ENCODE peak calls at places on chromosomes 2 and 18, in five cellular contexts. G, C, T, X and H are unnamed samples.
A peak's percentile ranks its signal among the peaks of the same experiment; 100 is the strongest.

GRCh38 chr18:55494441-55494840 is 93.6 kb downstream of the TCF4 start:
- DNase-seq in G (no peak), C (no peak), T (no peak), X (no peak), H (no peak)

GRCh38 chr2:38666578-38666926 is 638 bp downstream of the GALM start:
- DNase-seq in G (no peak), C (no peak), T (peak; percentile 21), X (no peak), H (no peak)

GRCh38 chr18:37322497-37323035 is 243.0 kb downstream of the CELF4 start:
- DNase-seq in G (no peak), C (peak; percentile 65), T (peak; percentile 54), X (peak; percentile 48), H (no peak)

GRCh38 chr2:20353597-20353996 is 3.0 kb upstream of the PUM2 start:
- DNase-seq in G (no peak), C (no peak), T (no peak), X (no peak), H (no peak)

GRCh38 chr18:79548621-79548985 is 131.0 kb upstream of the CTDP1 start:
- DNase-seq in G (peak; percentile 53), C (no peak), T (no peak), X (no peak), H (peak; percentile 10)

GRCh38 chr2:44742054-44742453 is 199.4 kb upstream of the SIX3 start:
- DNase-seq in G (no peak), C (no peak), T (no peak), X (no peak), H (no peak)

GRCh38 chr2:28004086-28004485 is 113.6 kb downstream of the BABAM2 start:
- DNase-seq in G (no peak), C (no peak), T (peak; percentile 87), X (no peak), H (no peak)

GRCh38 chr2:133955174-133955573 is 298.7 kb upstream of the MGAT5 start:
- DNase-seq in G (no peak), C (no peak), T (no peak), X (no peak), H (no peak)

GRCh38 chr18:75433098-75433497 is 5.6 kb upstream of the SMIM21 start:
- DNase-seq in G (no peak), C (no peak), T (no peak), X (no peak), H (no peak)

GRCh38 chr2:237549216-237550056 is 16.9 kb upstream of the PRLH start:
- DNase-seq in G (no peak), C (no peak), T (no peak), X (no peak), H (no peak)

GRCh38 chr2:69582582-69583176 is 60.9 kb downstream of the AAK1 start:
- DNase-seq in G (no peak), C (no peak), T (peak; percentile 55), X (no peak), H (no peak)

GRCh38 chr2:181911830-181912229 is 20.3 kb downstream of the ITPRID2 start:
- DNase-seq in G (no peak), C (no peak), T (no peak), X (no peak), H (no peak)

GRCh38 chr18:45167109-45167551 is 448.1 kb upstream of the SLC14A2 start:
- DNase-seq in G (no peak), C (no peak), T (no peak), X (no peak), H (no peak)

GRCh38 chr2:200747668-200748618 is 63.8 kb upstream of the BZW1 start:
- DNase-seq in G (no peak), C (no peak), T (peak; percentile 82), X (peak; percentile 69), H (no peak)

GRCh38 chr18:5286525-5286924 is 9.0 kb downstream of the ZBTB14 start:
- DNase-seq in G (no peak), C (no peak), T (no peak), X (no peak), H (no peak)

GRCh38 chr18:5106730-5107129 is 90.3 kb downstream of the AKAIN1 start:
- DNase-seq in G (no peak), C (no peak), T (no peak), X (no peak), H (no peak)

GRCh38 chr2:74762789-74763188 is 71.1 kb upstream of the HK2 start:
- DNase-seq in G (no peak), C (no peak), T (peak; percentile 21), X (no peak), H (no peak)

GRCh38 chr18:79507546-79508480 is 112.1 kb downstream of the NFATC1 start:
- DNase-seq in G (peak; percentile 84), C (no peak), T (peak; percentile 80), X (peak; percentile 70), H (peak; percentile 79)

GRCh38 chr2:205612661-205613060 is 69.6 kb upstream of the NRP2 start:
- DNase-seq in G (no peak), C (peak; percentile 14), T (peak; percentile 11), X (no peak), H (no peak)

GRCh38 chr2:205614965-205615364 is 67.3 kb upstream of the NRP2 start:
- DNase-seq in G (no peak), C (no peak), T (no peak), X (no peak), H (no peak)

GRCh38 chr2:205613970-205614559 is 68.2 kb upstream of the NRP2 start:
- DNase-seq in G (no peak), C (no peak), T (no peak), X (no peak), H (no peak)

GRCh38 chr2:205619600-205619999 is 62.7 kb upstream of the NRP2 start:
- DNase-seq in G (no peak), C (no peak), T (no peak), X (no peak), H (no peak)

DNA sequence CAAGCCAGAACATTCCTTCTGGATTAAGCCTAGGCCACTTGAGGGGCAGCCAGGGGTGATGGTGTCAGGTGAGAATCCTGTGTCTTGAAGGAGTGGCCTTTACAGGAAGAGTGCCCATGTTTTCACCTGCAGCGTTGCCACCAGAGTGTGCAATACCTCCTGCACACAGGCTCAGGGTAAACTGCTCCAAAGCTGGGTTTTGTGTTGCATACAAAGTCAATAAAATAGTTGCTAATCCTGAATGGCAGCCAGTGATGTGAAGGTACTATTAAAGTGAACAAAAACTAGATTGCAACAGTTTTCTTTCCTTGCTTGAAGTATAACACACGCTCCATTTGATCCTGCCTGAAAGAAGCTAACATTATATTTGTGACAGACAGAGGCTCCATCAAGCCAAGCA is 64.4 kb upstream of the NRP2 start:
- DNase-seq in G (no peak), C (no peak), T (no peak), X (no peak), H (no peak)
- TF ChIP-seq CTCF in G (no peak), C (no peak), T (no peak), X (no peak), H (no peak)

DNA sequence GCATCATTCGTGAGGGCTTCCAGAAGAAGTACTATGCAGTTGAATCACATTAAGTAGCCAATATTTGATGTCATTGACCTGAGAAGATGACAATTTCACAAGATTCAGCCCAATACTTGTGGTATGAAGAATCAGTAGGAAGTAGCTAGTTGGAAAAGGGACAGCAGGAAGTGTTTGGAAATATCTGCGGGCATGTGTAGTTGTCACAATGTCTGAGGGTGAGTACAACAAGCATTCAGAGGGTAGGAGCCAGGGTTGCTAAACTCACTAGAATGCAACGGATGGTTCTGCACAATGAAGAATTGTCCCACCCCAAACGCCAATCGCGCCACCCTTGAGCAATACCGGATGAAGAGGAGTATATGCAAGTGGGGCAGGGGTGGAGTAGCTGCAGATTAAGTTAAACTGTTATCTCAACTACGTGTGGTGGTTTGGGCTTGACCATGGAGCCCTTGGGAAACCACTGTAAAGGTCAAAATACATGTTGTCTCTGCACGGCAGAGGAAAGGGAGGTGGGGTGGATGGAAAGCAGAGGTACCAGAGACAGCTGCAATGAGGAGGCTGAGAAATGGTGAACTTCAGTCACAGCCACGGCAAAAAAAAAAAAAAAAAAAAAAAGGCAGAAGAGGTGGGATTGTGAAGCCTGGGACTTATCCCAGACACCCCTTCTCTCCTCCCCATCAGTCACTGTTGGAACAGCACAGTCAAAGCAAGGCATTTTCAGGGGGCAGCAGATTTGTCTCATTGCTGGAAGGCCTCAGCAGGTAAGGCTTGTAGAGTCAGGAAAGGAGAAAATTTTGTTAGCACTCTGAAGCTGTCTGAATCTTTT is 5.1 kb downstream of the CCL20 start:
- DNase-seq in G (peak; percentile 80), C (no peak), T (peak; percentile 99), X (peak; percentile 54), H (no peak)
- TF ChIP-seq CTCF in G (no peak), C (no peak), T (no peak), X (no peak), H (no peak)

GRCh38 chr18:12422936-12423335 is 15.2 kb downstream of the PRELID3A start:
- DNase-seq in G (peak; percentile 45), C (no peak), T (no peak), X (no peak), H (no peak)
- TF ChIP-seq CTCF in G (no peak), C (peak; percentile 30), T (no peak), X (no peak), H (no peak)

DNA sequence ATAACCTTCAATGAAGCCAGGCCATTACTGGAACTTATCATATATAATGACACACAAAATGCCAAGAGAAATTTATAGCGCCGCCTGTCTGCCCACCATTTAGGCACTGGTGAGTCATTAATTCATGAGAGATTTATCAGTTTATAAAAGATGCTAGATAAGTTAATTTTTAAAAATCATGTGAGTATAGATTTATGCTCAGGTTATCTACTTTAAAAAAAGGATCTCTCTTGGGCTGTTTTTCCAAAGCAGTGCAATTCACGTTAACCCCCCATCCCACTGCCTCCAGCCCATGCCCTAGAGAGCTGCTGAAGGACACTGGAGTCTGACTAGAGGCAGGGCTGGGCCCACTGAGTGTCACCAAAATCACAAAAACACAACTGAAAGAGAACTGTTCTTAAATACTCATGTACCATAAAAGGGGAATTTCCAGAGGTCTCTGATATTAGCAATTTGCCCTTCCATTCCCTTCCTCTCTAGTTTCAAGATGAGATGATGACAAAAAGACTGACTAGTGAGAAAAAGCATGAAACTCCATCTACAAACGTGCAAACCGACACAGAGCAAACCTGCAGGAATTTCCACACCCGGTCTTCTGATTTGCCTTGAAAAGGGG is 160.8 kb downstream of the BCL2 start:
- DNase-seq in G (no peak), C (no peak), T (no peak), X (no peak), H (no peak)
- TF ChIP-seq CTCF in G (no peak), C (peak; percentile 22), T (no peak), X (no peak), H (no peak)

GRCh38 chr2:12202702-12203101 is 456.3 kb downstream of the LPIN1 start:
- DNase-seq in G (no peak), C (no peak), T (peak; percentile 79), X (no peak), H (peak; percentile 60)
- TF ChIP-seq CTCF in G (no peak), C (no peak), T (peak; percentile 30), X (no peak), H (no peak)

DNA sequence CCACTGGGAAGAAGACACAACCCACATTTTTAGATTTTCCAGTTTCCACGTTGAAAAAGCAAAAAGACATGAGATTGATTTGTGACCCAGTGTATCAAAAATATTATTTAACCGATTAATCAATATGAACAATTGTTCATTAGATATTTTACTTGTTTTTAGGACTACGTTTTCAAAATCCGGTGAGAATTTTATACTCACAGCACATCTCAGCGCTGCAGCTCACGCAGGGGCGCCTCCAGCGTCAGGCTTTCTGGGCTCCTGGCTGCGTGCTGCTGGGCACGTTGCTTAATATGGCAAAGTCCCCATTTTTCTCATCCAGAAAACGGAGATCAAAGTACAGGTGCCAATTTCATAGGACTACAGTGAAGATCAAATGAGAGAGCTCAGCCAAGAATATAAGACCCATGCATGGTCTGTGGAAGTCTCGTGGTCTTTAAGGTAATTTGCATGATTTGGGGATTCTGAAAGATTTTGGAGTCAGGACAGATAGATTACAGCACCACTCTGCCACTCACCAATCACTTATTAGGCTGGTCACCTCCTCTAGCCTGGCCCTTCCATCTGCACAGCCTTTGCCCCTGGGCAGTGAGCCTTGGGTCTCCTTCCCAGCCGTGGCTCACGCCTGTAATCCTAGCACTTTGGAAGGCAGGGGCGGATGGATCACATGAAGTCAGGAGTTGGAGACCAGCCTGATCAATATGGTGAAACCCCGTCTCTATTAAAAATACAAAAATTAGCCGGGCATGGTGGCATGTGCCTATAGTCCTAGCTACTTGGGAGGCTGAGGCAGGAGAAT is 36.2 kb downstream of the PTPN18 start:
- DNase-seq in G (no peak), C (no peak), T (peak; percentile 53), X (no peak), H (peak; percentile 27)
- TF ChIP-seq CTCF in G (no peak), C (no peak), T (peak; percentile 16), X (no peak), H (no peak)